ENCODE peak calls at places on chromosomes 6 and 20, in nine cellular contexts. One of them, this sample, is unnamed.

GRCh38 chr6:41536884-41537347 is 9.3 kb upstream of the FOXP4 start:
- DNase-seq in lung: peak
- DNase-seq in fibroblast of lung: peak
- DNase-seq in cardiac muscle cell: no peak
- DNase-seq in GM13977: no peak
- DNase-seq in left lung: peak
- DNase-seq in BE2C: peak
- DNase-seq in GM12865: no peak
- DNase-seq in colonic mucosa: peak
- DNase-seq in this sample: no peak

GRCh38 chr20:46545077-46545826 is 5.2 kb downstream of the OCSTAMP start:
- DNase-seq in lung: no peak
- DNase-seq in cardiac muscle cell: no peak
- DNase-seq in GM13977: no peak
- DNase-seq in fibroblast of lung: no peak
- DNase-seq in BE2C: no peak
- DNase-seq in colonic mucosa: no peak
- DNase-seq in GM12865: peak
- DNase-seq in left lung: no peak
- DNase-seq in this sample: peak

GRCh38 chr6:50143011-50143719 is 93.4 kb upstream of the DEFB112 start:
- DNase-seq in fibroblast of lung: no peak
- DNase-seq in left lung: no peak
- DNase-seq in colonic mucosa: no peak
- DNase-seq in cardiac muscle cell: no peak
- DNase-seq in GM12865: no peak
- DNase-seq in lung: no peak
- DNase-seq in BE2C: no peak
- DNase-seq in GM13977: no peak
- DNase-seq in this sample: no peak

GRCh38 chr20:60327971-60328660 is 369.9 kb downstream of the CDH26 start:
- DNase-seq in GM12865: no peak
- DNase-seq in colonic mucosa: no peak
- DNase-seq in cardiac muscle cell: no peak
- DNase-seq in left lung: no peak
- DNase-seq in GM13977: no peak
- DNase-seq in lung: no peak
- DNase-seq in BE2C: no peak
- DNase-seq in fibroblast of lung: no peak
- DNase-seq in this sample: no peak

GRCh38 chr20:56249244-56249955 is 868 bp downstream of the MC3R start:
- DNase-seq in GM12865: peak
- DNase-seq in fibroblast of lung: no peak
- DNase-seq in GM13977: peak
- DNase-seq in BE2C: peak
- DNase-seq in colonic mucosa: peak
- DNase-seq in lung: no peak
- DNase-seq in cardiac muscle cell: no peak
- DNase-seq in left lung: no peak
- DNase-seq in this sample: peak

GRCh38 chr6:33983721-33984465 is 162.0 kb downstream of the GRM4 start:
- DNase-seq in lung: no peak
- DNase-seq in fibroblast of lung: no peak
- DNase-seq in cardiac muscle cell: no peak
- DNase-seq in BE2C: peak
- DNase-seq in colonic mucosa: peak
- DNase-seq in GM12865: no peak
- DNase-seq in left lung: no peak
- DNase-seq in GM13977: no peak
- DNase-seq in this sample: no peak

GRCh38 chr20:44219287-44219686 is 8.7 kb upstream of the OSER1 start:
- DNase-seq in GM12865: no peak
- DNase-seq in GM13977: no peak
- DNase-seq in fibroblast of lung: no peak
- DNase-seq in colonic mucosa: no peak
- DNase-seq in BE2C: no peak
- DNase-seq in left lung: no peak
- DNase-seq in lung: no peak
- DNase-seq in cardiac muscle cell: peak
- DNase-seq in this sample: peak

GRCh38 chr20:38084425-38084951 is 50.9 kb downstream of the RPRD1B start:
- DNase-seq in colonic mucosa: no peak
- DNase-seq in BE2C: no peak
- DNase-seq in GM12865: no peak
- DNase-seq in GM13977: no peak
- DNase-seq in fibroblast of lung: peak
- DNase-seq in cardiac muscle cell: peak
- DNase-seq in left lung: no peak
- DNase-seq in lung: no peak
- DNase-seq in this sample: no peak

GRCh38 chr6:68087399-68088133 is 547.5 kb upstream of the ADGRB3 start:
- DNase-seq in lung: no peak
- DNase-seq in fibroblast of lung: no peak
- DNase-seq in BE2C: no peak
- DNase-seq in colonic mucosa: no peak
- DNase-seq in GM12865: peak
- DNase-seq in cardiac muscle cell: no peak
- DNase-seq in left lung: no peak
- DNase-seq in GM13977: peak
- DNase-seq in this sample: no peak

GRCh38 chr6:44869321-44869897 is 458.7 kb upstream of the RUNX2 start:
- DNase-seq in lung: no peak
- DNase-seq in cardiac muscle cell: no peak
- DNase-seq in fibroblast of lung: peak
- DNase-seq in BE2C: no peak
- DNase-seq in GM12865: peak
- DNase-seq in GM13977: peak
- DNase-seq in colonic mucosa: no peak
- DNase-seq in left lung: no peak
- DNase-seq in this sample: peak

GRCh38 chr6:83873869-83874268 is 14.4 kb downstream of the CYB5R4 start:
- DNase-seq in GM12865: no peak
- DNase-seq in GM13977: no peak
- DNase-seq in fibroblast of lung: no peak
- DNase-seq in colonic mucosa: no peak
- DNase-seq in BE2C: no peak
- DNase-seq in left lung: no peak
- DNase-seq in cardiac muscle cell: no peak
- DNase-seq in lung: no peak
- DNase-seq in this sample: no peak

GRCh38 chr20:1375515-1375914 is 17.3 kb downstream of the FKBP1A start:
- DNase-seq in colonic mucosa: peak
- DNase-seq in fibroblast of lung: peak
- DNase-seq in GM13977: no peak
- DNase-seq in GM12865: no peak
- DNase-seq in cardiac muscle cell: no peak
- DNase-seq in BE2C: no peak
- DNase-seq in left lung: no peak
- DNase-seq in lung: no peak
- DNase-seq in this sample: no peak

GRCh38 chr20:56414842-56415765 is 3.0 kb downstream of the CASS4 start:
- DNase-seq in BE2C: no peak
- DNase-seq in cardiac muscle cell: no peak
- DNase-seq in GM12865: no peak
- DNase-seq in GM13977: no peak
- DNase-seq in colonic mucosa: no peak
- DNase-seq in fibroblast of lung: peak
- DNase-seq in left lung: no peak
- DNase-seq in lung: no peak
- DNase-seq in this sample: peak

GRCh38 chr6:50716887-50717509 is 3.7 kb downstream of the TFAP2D start:
- DNase-seq in BE2C: no peak
- DNase-seq in colonic mucosa: no peak
- DNase-seq in GM13977: no peak
- DNase-seq in left lung: no peak
- DNase-seq in cardiac muscle cell: no peak
- DNase-seq in lung: no peak
- DNase-seq in fibroblast of lung: no peak
- DNase-seq in GM12865: no peak
- DNase-seq in this sample: no peak

GRCh38 chr20:45407067-45407745 is 883 bp upstream of the DBNDD2 start:
- DNase-seq in GM12865: no peak
- DNase-seq in cardiac muscle cell: peak
- DNase-seq in lung: no peak
- DNase-seq in BE2C: no peak
- DNase-seq in colonic mucosa: peak
- DNase-seq in fibroblast of lung: peak
- DNase-seq in left lung: peak
- DNase-seq in GM13977: peak
- DNase-seq in this sample: no peak

DNA sequence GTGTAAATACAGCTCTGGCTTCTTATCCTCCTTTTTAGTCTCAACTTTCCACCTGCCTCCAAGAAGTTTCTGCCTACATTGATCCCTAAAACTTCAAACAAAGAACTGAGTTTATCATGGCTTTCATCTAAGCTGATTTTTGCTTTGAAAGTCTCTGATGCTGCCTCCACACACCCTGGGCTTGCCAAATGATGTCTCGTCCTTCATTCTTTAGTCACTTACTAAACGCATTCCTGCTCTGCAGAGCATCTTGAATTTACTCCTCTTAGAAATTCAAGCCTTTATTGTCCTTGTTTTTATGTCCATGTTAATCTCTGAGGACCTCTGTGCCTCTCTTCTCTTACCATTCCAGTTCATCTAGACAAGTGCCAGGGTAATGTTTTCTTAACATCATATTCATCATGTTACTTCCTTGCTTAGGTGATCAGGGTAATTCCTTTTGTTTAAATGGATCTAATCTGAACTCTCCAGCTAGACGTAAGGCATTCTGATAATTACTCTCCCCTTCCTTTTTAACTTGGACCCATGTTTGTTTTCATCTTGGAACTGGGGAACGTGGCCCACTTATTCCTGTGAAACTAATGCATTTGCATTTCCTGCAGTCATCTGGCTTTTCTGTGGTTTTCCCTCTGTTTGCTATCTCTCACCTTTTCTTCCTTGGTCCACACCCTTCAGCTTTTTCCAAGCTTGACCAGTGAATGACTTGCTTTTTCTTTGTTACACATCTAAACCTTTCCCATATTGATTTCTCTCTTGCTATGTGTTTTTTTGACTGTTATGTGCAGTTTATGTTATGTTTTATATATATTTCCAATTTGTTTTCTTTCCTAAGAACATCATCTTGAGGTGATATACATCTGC is 33.1 kb downstream of the SLX4IP start:
- DNase-seq in lung: no peak
- DNase-seq in GM13977: no peak
- DNase-seq in GM12865: no peak
- DNase-seq in left lung: no peak
- DNase-seq in BE2C: no peak
- DNase-seq in fibroblast of lung: peak
- DNase-seq in colonic mucosa: no peak
- DNase-seq in cardiac muscle cell: no peak
- DNase-seq in this sample: no peak
- TF ChIP-seq CTCF in lung: no peak
- TF ChIP-seq CTCF in GM13977: no peak
- TF ChIP-seq CTCF in GM12865: no peak
- TF ChIP-seq CTCF in left lung: no peak
- TF ChIP-seq CTCF in BE2C: no peak
- TF ChIP-seq CTCF in fibroblast of lung: no peak
- TF ChIP-seq CTCF in colonic mucosa: no peak
- TF ChIP-seq CTCF in cardiac muscle cell: no peak
- TF ChIP-seq CTCF in this sample: no peak

DNA sequence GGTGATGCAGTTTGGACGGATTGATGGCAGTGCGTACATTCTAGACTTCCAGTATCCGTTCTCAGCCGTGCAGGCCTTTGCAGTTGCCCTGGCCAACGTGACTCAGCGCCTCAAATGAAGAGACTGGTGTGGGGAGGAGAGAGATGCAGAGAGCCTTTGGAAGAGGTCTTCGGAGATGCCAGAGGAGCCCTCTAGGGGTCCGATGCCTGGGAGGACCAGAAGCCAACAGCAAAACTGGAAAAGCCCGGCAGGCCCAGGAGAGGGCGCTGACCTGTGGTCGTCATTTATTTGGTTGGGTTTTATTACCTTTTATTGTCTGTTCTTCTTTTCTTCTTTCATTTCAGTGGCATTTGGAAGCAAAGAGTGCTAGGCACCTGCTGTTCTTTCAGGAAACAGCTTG is 53.3 kb upstream of the TMEM181 start:
- DNase-seq in BE2C: peak
- DNase-seq in lung: no peak
- DNase-seq in colonic mucosa: no peak
- DNase-seq in cardiac muscle cell: peak
- DNase-seq in left lung: no peak
- DNase-seq in GM12865: no peak
- DNase-seq in fibroblast of lung: peak
- DNase-seq in GM13977: no peak
- DNase-seq in this sample: no peak
- TF ChIP-seq CTCF in BE2C: peak
- TF ChIP-seq CTCF in lung: no peak
- TF ChIP-seq CTCF in colonic mucosa: no peak
- TF ChIP-seq CTCF in cardiac muscle cell: peak
- TF ChIP-seq CTCF in left lung: no peak
- TF ChIP-seq CTCF in GM12865: no peak
- TF ChIP-seq CTCF in fibroblast of lung: no peak
- TF ChIP-seq CTCF in GM13977: no peak
- TF ChIP-seq CTCF in this sample: no peak

GRCh38 chr6:71886184-71887005 is at the start of gene RIMS1:
- DNase-seq in lung: no peak
- DNase-seq in GM12865: peak
- DNase-seq in BE2C: peak
- DNase-seq in colonic mucosa: no peak
- DNase-seq in GM13977: peak
- DNase-seq in fibroblast of lung: peak
- DNase-seq in left lung: no peak
- DNase-seq in cardiac muscle cell: peak
- DNase-seq in this sample: peak
- TF ChIP-seq CTCF in lung: no peak
- TF ChIP-seq CTCF in GM12865: peak
- TF ChIP-seq CTCF in BE2C: peak
- TF ChIP-seq CTCF in colonic mucosa: no peak
- TF ChIP-seq CTCF in GM13977: peak
- TF ChIP-seq CTCF in fibroblast of lung: peak
- TF ChIP-seq CTCF in left lung: peak
- TF ChIP-seq CTCF in cardiac muscle cell: peak
- TF ChIP-seq CTCF in this sample: no peak

DNA sequence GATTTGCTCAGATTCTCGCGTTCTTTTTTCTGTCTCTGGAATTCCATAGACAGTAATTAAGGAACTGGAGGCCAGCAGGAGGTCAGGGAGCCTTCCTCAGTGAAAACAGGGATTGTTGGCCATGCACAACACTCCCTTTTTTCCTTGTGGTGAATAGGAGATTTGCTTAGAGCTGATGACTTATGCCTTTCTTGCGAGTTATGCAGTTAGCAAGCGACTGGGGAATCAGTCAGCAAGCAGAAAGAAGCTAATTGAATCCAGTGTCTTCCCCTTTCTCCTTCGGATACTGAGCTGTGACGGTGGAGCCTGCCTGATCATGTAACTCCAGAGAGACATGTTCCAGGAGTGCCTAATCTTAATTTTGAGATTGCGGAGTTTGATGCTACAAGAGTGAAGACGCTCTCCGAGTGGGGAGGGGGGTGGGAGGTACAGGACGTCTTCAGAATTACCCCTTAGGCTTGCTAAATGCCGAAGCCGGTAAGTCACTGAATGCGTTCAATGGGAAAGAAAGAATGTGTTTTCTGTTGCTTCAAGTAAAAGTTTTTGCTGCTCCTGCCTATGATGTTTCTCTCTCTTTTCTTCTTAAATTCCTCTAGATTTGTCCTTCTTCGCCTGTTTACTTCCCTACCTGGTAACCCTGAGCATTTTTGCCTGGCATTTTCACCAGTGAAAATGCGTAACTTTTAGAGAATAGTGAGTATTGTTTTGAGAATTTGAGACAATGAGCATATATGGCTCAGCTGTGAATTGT is 165.9 kb downstream of the SASH1 start:
- DNase-seq in fibroblast of lung: peak
- DNase-seq in GM12865: no peak
- DNase-seq in BE2C: no peak
- DNase-seq in colonic mucosa: no peak
- DNase-seq in lung: no peak
- DNase-seq in cardiac muscle cell: no peak
- DNase-seq in left lung: no peak
- DNase-seq in GM13977: no peak
- DNase-seq in this sample: no peak
- TF ChIP-seq CTCF in fibroblast of lung: no peak
- TF ChIP-seq CTCF in GM12865: no peak
- TF ChIP-seq CTCF in BE2C: no peak
- TF ChIP-seq CTCF in colonic mucosa: no peak
- TF ChIP-seq CTCF in lung: no peak
- TF ChIP-seq CTCF in cardiac muscle cell: no peak
- TF ChIP-seq CTCF in left lung: no peak
- TF ChIP-seq CTCF in GM13977: no peak
- TF ChIP-seq CTCF in this sample: no peak